ENCODE peak calls at places on chromosomes 16 and 17, in four cellular contexts. C, B, I and T are unnamed samples.

GRCh38 chr17:37280841-37281240 is 94.9 kb upstream of the C17orf78 start:
- DNase-seq in C (no peak), B (no peak), I (no peak), T (no peak)

GRCh38 chr17:10226930-10227695 is 28.7 kb upstream of the GAS7 start:
- DNase-seq in C (peak), B (peak), I (peak), T (peak)

GRCh38 chr17:35245196-35245486 is 2.3 kb downstream of the SLFN5 start:
- DNase-seq in C (no peak), B (no peak), I (peak), T (peak)

GRCh38 chr17:42787266-42787665 is 6.9 kb downstream of the WNK4 start:
- DNase-seq in C (no peak), B (no peak), I (no peak), T (no peak)

GRCh38 chr17:75518201-75518600 is 1.9 kb downstream of the TSEN54 start:
- DNase-seq in C (no peak), B (no peak), I (no peak), T (no peak)

GRCh38 chr17:79778504-79779087 is 648 bp downstream of the CBX2 start:
- DNase-seq in C (no peak), B (no peak), I (no peak), T (no peak)

GRCh38 chr17:63431939-63432804 is 13.9 kb downstream of the CYB561 start:
- DNase-seq in C (no peak), B (peak), I (peak), T (peak)

GRCh38 chr16:55470533-55471371 is 8.2 kb upstream of the MMP2 start:
- DNase-seq in C (no peak), B (no peak), I (peak), T (peak)

GRCh38 chr17:45132569-45133463 is 501 bp upstream of the PLCD3 start:
- DNase-seq in C (peak), B (peak), I (peak), T (peak)

GRCh38 chr16:48014349-48015135 is 141.3 kb downstream of the ABCC12 start:
- DNase-seq in C (no peak), B (no peak), I (peak), T (peak)

GRCh38 chr17:28405632-28406477 is at the start of gene SLC46A1:
- DNase-seq in C (peak), B (peak), I (peak), T (peak)

GRCh38 chr16:4371481-4372314 is at the start of gene VASN:
- DNase-seq in C (peak), B (peak), I (peak), T (peak)

GRCh38 chr16:70675851-70676513 is 9.9 kb downstream of the MTSS2 start:
- DNase-seq in C (peak), B (peak), I (no peak), T (no peak)

GRCh38 chr17:41835800-41836549 is at the start of gene NT5C3B:
- DNase-seq in C (peak), B (peak), I (no peak), T (peak)

GRCh38 chr17:76051571-76051970 is 20.7 kb downstream of the SRP68 start:
- DNase-seq in C (no peak), B (no peak), I (no peak), T (no peak)

GRCh38 chr17:32518856-32519768 is 32.3 kb downstream of the CDK5R1 start:
- DNase-seq in C (peak), B (peak), I (no peak), T (peak)

GRCh38 chr17:61414141-61414935 is 14.7 kb downstream of the TBX2 start:
- DNase-seq in C (no peak), B (no peak), I (no peak), T (no peak)

GRCh38 chr17:31627960-31628359 is 231.1 kb downstream of the COPRS start:
- DNase-seq in C (no peak), B (no peak), I (peak), T (peak)

GRCh38 chr16:55668337-55669281 is 12.8 kb downstream of the SLC6A2 start:
- DNase-seq in C (peak), B (no peak), I (no peak), T (peak)

GRCh38 chr17:9414471-9414870 is 161.1 kb downstream of the STX8 start:
- DNase-seq in C (no peak), B (no peak), I (no peak), T (no peak)

GRCh38 chr16:11394593-11394960 is 49.3 kb downstream of the RMI2 start:
- DNase-seq in C (no peak), B (peak), I (no peak), T (no peak)

GRCh38 chr17:42548070-42548837 is 4.5 kb upstream of the HSD17B1 start:
- DNase-seq in C (peak), B (peak), I (no peak), T (no peak)

GRCh38 chr16:13453938-13454553 is 465.9 kb upstream of the ERCC4 start:
- DNase-seq in C (no peak), B (no peak), I (no peak), T (peak)

GRCh38 chr17:7587420-7587786 is 2.5 kb downstream of the SOX15 start:
- DNase-seq in C (no peak), B (no peak), I (peak), T (peak)

GRCh38 chr16:70324998-70325765 is 21.5 kb upstream of the DDX19A start:
- DNase-seq in C (no peak), B (no peak), I (no peak), T (no peak)

GRCh38 chr17:43438626-43439529 is 40.1 kb downstream of the ARL4D start:
- DNase-seq in C (no peak), B (no peak), I (no peak), T (no peak)

GRCh38 chr17:72984145-72984924 is 108.2 kb downstream of the SLC39A11 start:
- DNase-seq in C (no peak), B (no peak), I (peak), T (peak)

GRCh38 chr17:72255481-72255880 is 134.7 kb downstream of the SOX9 start:
- DNase-seq in C (no peak), B (no peak), I (no peak), T (no peak)

GRCh38 chr16:81099958-81100357 is 3.8 kb upstream of the GCSH start:
- DNase-seq in C (no peak), B (no peak), I (no peak), T (no peak)

GRCh38 chr17:17176341-17176740 is 29.8 kb downstream of the PLD6 start:
- DNase-seq in C (no peak), B (no peak), I (no peak), T (no peak)
- H3K4me3 ChIP-seq in C (no peak), B (no peak), I (no peak), T (no peak)

DNA sequence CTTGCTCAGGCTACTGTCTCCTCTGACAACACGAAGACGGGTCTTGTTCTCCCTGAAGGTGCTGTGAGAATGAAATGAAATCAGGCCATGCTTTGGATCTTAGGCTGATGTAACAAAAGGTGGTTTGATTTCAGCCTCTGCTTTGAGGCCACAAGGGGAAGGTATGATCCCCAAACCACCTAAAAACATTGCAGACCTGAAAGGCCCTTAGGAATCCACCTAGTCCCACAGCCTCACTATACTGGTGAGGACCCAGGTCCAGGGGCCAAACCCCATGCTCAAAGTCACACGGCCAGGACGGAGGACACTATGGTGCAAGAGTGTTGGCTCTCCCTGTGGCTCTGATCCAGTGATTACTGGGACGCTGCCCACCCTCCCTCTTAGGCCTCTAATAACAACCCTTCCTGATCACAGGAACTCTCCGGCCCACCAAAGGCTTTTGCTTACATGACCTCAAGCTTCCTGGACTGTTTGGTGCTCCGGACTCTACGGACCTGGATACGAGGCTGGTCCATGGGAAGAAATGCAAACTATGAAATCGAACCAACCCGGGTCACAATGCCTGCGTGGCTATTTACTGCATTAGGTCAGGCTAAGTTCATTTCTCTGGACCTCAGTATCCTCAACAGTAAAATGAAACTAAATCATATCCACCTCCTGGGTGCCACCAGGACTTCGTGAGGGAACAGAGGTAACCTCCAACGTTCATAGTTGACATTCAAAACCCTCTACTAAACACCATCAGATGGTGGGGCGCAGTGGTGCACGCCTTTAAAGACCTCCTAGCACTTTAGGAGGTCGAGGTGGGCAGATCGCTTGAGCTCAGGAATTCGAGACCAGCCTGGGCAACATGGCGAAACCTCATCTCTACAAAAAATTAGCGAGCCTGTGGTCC is 1.5 kb downstream of the TRIM25 start:
- DNase-seq in C (peak), B (no peak), I (peak), T (peak)
- TF ChIP-seq CTCF in C (no peak), B (no peak), I (no peak), T (no peak)

GRCh38 chr17:82274134-82275020 is 877 bp upstream of the CSNK1D start:
- DNase-seq in C (no peak), B (peak), I (no peak), T (no peak)
- H3K4me3 ChIP-seq in C (peak), B (no peak), I (peak), T (peak)

GRCh38 chr16:88533945-88534641 is 36.1 kb upstream of the ZC3H18 start:
- DNase-seq in C (peak), B (peak), I (peak), T (peak)
- TF ChIP-seq CTCF in C (no peak), B (no peak), I (no peak), T (no peak)

GRCh38 chr17:47703671-47704070 is 9.7 kb downstream of the TBKBP1 start:
- DNase-seq in C (no peak), B (no peak), I (no peak), T (no peak)
- H3K4me3 ChIP-seq in C (no peak), B (no peak), I (no peak), T (no peak)

GRCh38 chr16:26770547-26770946 is 296.2 kb upstream of the C16orf82 start:
- DNase-seq in C (no peak), B (no peak), I (no peak), T (no peak)

GRCh38 chr16:26762596-26762995 is 304.1 kb upstream of the C16orf82 start:
- DNase-seq in C (no peak), B (no peak), I (no peak), T (no peak)

DNA sequence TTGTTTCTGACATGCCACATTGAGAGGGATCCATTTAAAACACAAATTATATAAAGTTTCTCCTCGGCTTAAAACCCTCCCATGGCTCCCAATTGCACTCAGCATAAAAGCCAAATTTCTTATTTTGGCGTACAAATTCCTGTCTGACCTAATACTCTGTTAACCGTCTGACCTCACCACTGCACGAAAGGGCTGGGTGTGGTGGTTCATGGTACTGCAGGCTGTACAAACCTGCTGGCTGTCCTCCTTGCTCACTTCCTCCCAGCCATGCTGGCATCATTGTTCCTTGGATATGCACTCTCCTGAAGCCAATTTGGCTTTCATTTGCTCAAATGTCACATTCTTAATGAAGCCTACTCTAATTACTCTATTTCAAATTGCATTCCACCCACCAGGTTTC is 301.6 kb upstream of the C16orf82 start:
- DNase-seq in C (no peak), B (no peak), I (no peak), T (peak)
- TF ChIP-seq CTCF in C (peak), B (no peak), I (peak), T (peak)

GRCh38 chr16:15650019-15650697 is at the start of gene NDE1:
- DNase-seq in C (peak), B (peak), I (peak), T (peak)
- H3K4me3 ChIP-seq in C (peak), B (peak), I (peak), T (peak)

GRCh38 chr17:67246648-67247415 is 1.8 kb upstream of the HELZ start:
- DNase-seq in C (peak), B (peak), I (no peak), T (peak)
- TF ChIP-seq CTCF in C (no peak), B (no peak), I (no peak), T (no peak)

DNA sequence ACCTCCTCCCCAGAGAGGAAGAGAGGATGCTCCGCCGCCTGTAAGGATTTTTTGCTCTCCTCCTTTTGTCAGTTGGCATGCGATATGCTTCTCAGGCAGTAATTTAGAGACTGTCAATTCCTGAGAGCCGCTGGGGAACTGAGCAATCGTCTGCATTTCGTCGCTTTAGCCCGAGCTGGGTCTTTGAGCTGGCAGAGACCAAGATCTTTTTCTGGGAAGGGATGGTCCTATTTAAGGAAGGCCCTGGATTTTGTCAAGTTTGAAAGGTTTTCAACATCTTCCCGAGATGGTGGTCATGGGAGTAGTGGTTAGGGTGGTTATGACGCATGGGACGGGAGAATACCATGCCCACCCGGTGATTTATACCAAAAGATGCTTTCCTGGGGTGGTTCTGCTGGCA is 586.6 kb downstream of the MAF start:
- DNase-seq in C (no peak), B (no peak), I (no peak), T (no peak)
- H3K4me3 ChIP-seq in C (no peak), B (no peak), I (no peak), T (no peak)

GRCh38 chr16:52837251-52837650 is 215.4 kb downstream of the CHD9NB start:
- DNase-seq in C (no peak), B (no peak), I (no peak), T (no peak)
- TF ChIP-seq CTCF in C (no peak), B (no peak), I (no peak), T (no peak)